ENCODE peak calls at places on chromosomes 1 and 21, in four cellular contexts. V is esophagus muscularis mucosa, Z is GM06990, E is body of pancreas. D is an unnamed sample.

GRCh38 chr1:151134396-151134795 is 12.0 kb downstream of the SEMA6C start:
- DNase-seq in E (no peak), Z (no peak), V (no peak), D (no peak)

GRCh38 chr1:167938083-167938482 is 1.2 kb upstream of the MPC2 start:
- DNase-seq in E (no peak), Z (no peak), V (no peak), D (no peak)

GRCh38 chr1:13702425-13703127 is 2.6 kb downstream of the PRDM2 start:
- DNase-seq in Z (peak; percentile 61), V (no peak), E (no peak), D (no peak)

GRCh38 chr1:88519156-88519555 is 164.9 kb upstream of the PKN2 start:
- DNase-seq in V (no peak), E (no peak), Z (no peak), D (no peak)

GRCh38 chr1:111197598-111198289 is 2.7 kb downstream of the DENND2D start:
- DNase-seq in V (peak; percentile 60), E (peak; percentile 40), Z (peak; percentile 59), D (peak; percentile 79)

GRCh38 chr1:96945509-96946084 is 224.0 kb downstream of the PTBP2 start:
- DNase-seq in E (no peak), Z (no peak), V (no peak), D (no peak)

GRCh38 chr21:35303085-35303484 is 254.0 kb upstream of the RUNX1 start:
- DNase-seq in Z (no peak), V (no peak), E (peak; percentile 19), D (no peak)

GRCh38 chr1:180652791-180653190 is 21.0 kb downstream of the XPR1 start:
- DNase-seq in Z (no peak), E (no peak), V (no peak), D (no peak)

GRCh38 chr1:19903621-19904020 is 19.8 kb downstream of the PLA2G2E start:
- DNase-seq in E (no peak), Z (no peak), V (no peak), D (no peak)

GRCh38 chr1:160284220-160284781 is 632 bp downstream of the PEX19 start:
- DNase-seq in E (peak; percentile 38), Z (no peak), V (no peak), D (no peak)

GRCh38 chr1:223711173-223711572 is 1.2 kb upstream of the CAPN2 start:
- DNase-seq in Z (no peak), V (no peak), E (no peak), D (no peak)

GRCh38 chr1:47684964-47685762 is 247.3 kb downstream of the FOXD2 start:
- DNase-seq in E (no peak), Z (no peak), V (no peak), D (no peak)

GRCh38 chr1:6287431-6287886 is 26.6 kb upstream of the GPR153 start:
- DNase-seq in E (no peak), V (no peak), Z (no peak), D (no peak)

GRCh38 chr21:38824124-38824822 is 18.5 kb downstream of the ETS2 start:
- DNase-seq in Z (no peak), V (no peak), E (no peak), D (no peak)

GRCh38 chr1:214441119-214441518 is 110.3 kb downstream of the PTPN14 start:
- DNase-seq in Z (no peak), E (no peak), V (no peak), D (no peak)

GRCh38 chr1:179197690-179198297 is 31.7 kb downstream of the ABL2 start:
- DNase-seq in Z (no peak), V (no peak), E (no peak), D (no peak)

DNA sequence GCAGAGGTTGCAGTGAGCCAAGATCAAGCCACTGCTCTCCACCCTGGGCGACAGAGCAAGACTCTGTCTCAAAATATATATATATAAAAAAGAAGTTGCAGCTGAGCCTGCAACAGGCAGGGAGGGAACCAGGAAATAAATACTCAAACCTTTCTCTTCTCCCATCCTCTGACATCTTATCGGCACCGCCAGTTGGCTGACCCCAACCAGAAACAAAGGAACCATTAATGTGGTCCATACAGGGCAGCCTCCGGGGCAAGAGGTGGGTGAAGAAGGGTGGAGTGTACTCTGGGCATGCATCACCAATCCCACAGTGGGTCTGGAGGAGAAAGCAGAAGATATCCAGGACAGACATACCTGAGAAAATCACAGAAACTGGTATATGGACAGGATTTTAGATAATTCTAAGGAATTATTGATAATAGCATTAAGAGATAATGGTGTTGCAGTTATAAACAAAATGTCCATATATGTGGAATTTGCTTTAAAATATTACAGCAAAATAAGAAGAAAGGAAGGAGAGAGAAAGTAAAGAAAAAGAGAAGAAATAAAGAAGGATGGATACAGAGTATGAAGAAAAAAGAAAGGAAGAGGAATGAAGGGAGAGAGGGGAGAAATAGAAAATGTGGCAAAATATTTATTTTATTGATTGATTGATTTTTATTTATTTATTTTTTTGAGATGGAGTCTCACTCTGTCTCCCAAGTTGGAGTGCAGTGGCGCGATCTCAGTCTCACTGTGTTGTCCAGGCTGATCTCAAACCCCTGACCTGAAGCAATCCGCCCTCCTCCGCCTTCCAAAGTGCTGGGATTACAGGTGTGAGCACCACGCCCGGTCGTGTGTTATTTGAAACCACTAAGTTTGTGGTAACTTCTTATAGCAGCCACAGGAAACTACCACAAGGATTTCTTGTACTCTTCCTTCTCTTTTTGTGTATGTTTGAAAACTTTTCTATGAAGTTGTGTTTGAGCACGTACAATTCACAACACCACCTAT is 4.1 kb upstream of the PTAFR start:
- DNase-seq in Z (no peak), E (no peak), V (no peak), D (no peak)
- H3K4me3 ChIP-seq in Z (no peak overlapping the region), E (no peak overlapping the region), V (no peak overlapping the region), D (no peak overlapping the region)

GRCh38 chr1:3241673-3242407 is 172.8 kb downstream of the PRDM16 start:
- DNase-seq in E (no peak), V (no peak), Z (no peak), D (no peak)
- H3K27me3 ChIP-seq in E (no peaks in the 10 kb centered on the region), V (peaks cover 93% of the 10 kb centered on the region), Z (no peaks in the 10 kb centered on the region), D (no peaks in the 10 kb centered on the region)

GRCh38 chr1:77624102-77624501 is 58.4 kb downstream of the ZZZ3 start:
- DNase-seq in E (no peak), Z (no peak), V (no peak), D (no peak)
- H3K36me3 ChIP-seq in E (peaks cover 5% of the 10 kb centered on the region), Z (no peaks in the 10 kb centered on the region), V (peaks cover 21% of the 10 kb centered on the region), D (no peaks in the 10 kb centered on the region)

GRCh38 chr1:153881764-153882163 is 41.0 kb downstream of the GATAD2B start:
- DNase-seq in E (no peak), V (no peak), Z (no peak), D (peak; percentile 22)

GRCh38 chr1:153880024-153880423 is 42.7 kb downstream of the GATAD2B start:
- DNase-seq in E (no peak), V (no peak), Z (no peak), D (no peak)

GRCh38 chr1:153883223-153883622 is 39.5 kb downstream of the GATAD2B start:
- DNase-seq in E (no peak), V (no peak), Z (no peak), D (no peak)

GRCh38 chr1:153882296-153882912 is 40.4 kb downstream of the GATAD2B start:
- DNase-seq in V (no peak), Z (no peak), E (no peak), D (peak; percentile 39)

GRCh38 chr1:153880962-153881361 is 41.8 kb downstream of the GATAD2B start:
- DNase-seq in E (peak; percentile 83), Z (no peak), V (peak; percentile 96), D (no peak)
- H3K4me3 ChIP-seq in E (no peak overlapping the region), Z (no peak overlapping the region), V (peak overlapping the region; percentile 2), D (no peak overlapping the region)

GRCh38 chr1:152741656-152742055 is 16.2 kb upstream of the KPRP start:
- DNase-seq in E (no peak), V (no peak), Z (no peak), D (no peak)

GRCh38 chr1:152743371-152744145 is 14.3 kb upstream of the KPRP start:
- DNase-seq in Z (no peak), E (no peak), V (no peak), D (no peak)

GRCh38 chr1:152745289-152745704 is 12.5 kb upstream of the KPRP start:
- DNase-seq in Z (no peak), V (no peak), E (no peak), D (no peak)

GRCh38 chr1:152735648-152736047 is 22.2 kb upstream of the KPRP start:
- DNase-seq in E (no peak), Z (no peak), V (no peak), D (no peak)

GRCh38 chr1:152739841-152740240 is 18.0 kb upstream of the KPRP start:
- DNase-seq in Z (no peak), V (no peak), E (no peak), D (no peak)
- H3K27me3 ChIP-seq in Z (no peaks in the 10 kb centered on the region), V (no peaks in the 10 kb centered on the region), E (no peaks in the 10 kb centered on the region), D (no peaks in the 10 kb centered on the region)

GRCh38 chr1:164802573-164803282 is 243.7 kb downstream of the PBX1 start:
- DNase-seq in V (no peak), Z (no peak), E (no peak), D (no peak)

GRCh38 chr1:164803366-164803765 is 244.4 kb downstream of the PBX1 start:
- DNase-seq in Z (no peak), V (no peak), E (no peak), D (no peak)

GRCh38 chr1:164805399-164805798 is 246.4 kb downstream of the PBX1 start:
- DNase-seq in V (no peak), E (no peak), Z (no peak), D (no peak)

GRCh38 chr1:164804366-164804765 is 245.4 kb downstream of the PBX1 start:
- DNase-seq in E (no peak), Z (no peak), V (no peak), D (no peak)

DNA sequence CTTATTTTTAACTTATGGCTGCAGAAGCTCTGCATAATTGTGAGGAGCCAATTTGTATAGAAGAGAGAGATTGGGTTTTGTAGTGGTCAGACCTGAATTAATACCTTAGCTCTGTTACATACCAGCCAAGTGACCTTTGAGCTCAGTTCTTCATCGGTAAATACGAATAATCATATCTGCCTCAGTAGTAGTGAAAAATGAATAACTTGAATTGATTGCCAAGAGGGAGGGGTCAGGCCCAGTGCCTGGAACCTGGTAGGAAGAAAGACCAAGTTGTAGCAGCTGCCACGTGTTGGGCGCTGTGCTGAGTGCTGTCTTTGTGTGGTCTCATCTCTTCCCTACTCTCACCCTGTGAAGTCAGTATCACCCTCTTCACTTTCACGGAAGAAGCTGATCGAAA is 247.5 kb downstream of the PBX1 start:
- DNase-seq in V (no peak), E (peak; percentile 79), Z (no peak), D (no peak)
- H3K36me3 ChIP-seq in V (peaks cover 11% of the 10 kb centered on the region), E (peaks cover 6% of the 10 kb centered on the region), Z (no peaks in the 10 kb centered on the region), D (peaks cover 3% of the 10 kb centered on the region)

GRCh38 chr1:243851765-243852164 is 1.7 kb upstream of the AKT3 start:
- DNase-seq in E (no peak), Z (no peak), V (no peak), D (no peak)
- H3K4me3 ChIP-seq in E (no peak overlapping the region), Z (peak overlapping the region; percentile 75), V (no peak overlapping the region), D (no peak overlapping the region)

D was measured in H7.